ENCODE peak calls at places on chromosomes 1 and 21, in seven cellular contexts. L is fibroblast of lung; N is T-helper 17 cell; P is CD8-positive, alpha-beta T cell; T is upper lobe of right lung; M is heart left ventricle; W is colonic mucosa. I is an unnamed sample. For H3K9me3, the result is how much of the 10 kb centered on the place peaks cover.

GRCh38 chr1:225474986-225475820 is 47.4 kb upstream of the LBR start:
- DNase-seq in L (peak), N (peak), P (peak), T (peak), M (peak), W (peak), I (peak)

GRCh38 chr1:89312572-89312971 is 39.9 kb upstream of the GBP5 start:
- DNase-seq in L (no peak), N (no peak), P (no peak), T (no peak), M (no peak), W (no peak), I (no peak)

GRCh38 chr1:225424562-225425210 is 3.2 kb downstream of the LBR start:
- DNase-seq in L (peak), N (no peak), P (no peak), T (no peak), M (no peak), W (no peak), I (peak)

GRCh38 chr1:207031016-207031415 is 1.5 kb downstream of the C1orf116 start:
- DNase-seq in L (no peak), N (no peak), P (no peak), T (no peak), M (no peak), W (no peak), I (no peak)

GRCh38 chr1:114330451-114330983 is 176.8 kb upstream of the SYT6 start:
- DNase-seq in L (no peak), N (no peak), P (no peak), T (no peak), M (no peak), W (no peak), I (no peak)

GRCh38 chr1:60066001-60066400 is 7.6 kb downstream of the C1orf87 start:
- DNase-seq in L (peak), N (no peak), P (no peak), T (no peak), M (no peak), W (no peak), I (no peak)

GRCh38 chr1:75423616-75424015 is 187.3 kb downstream of the SLC44A5 start:
- DNase-seq in L (no peak), N (no peak), P (no peak), T (no peak), M (no peak), W (no peak), I (no peak)

GRCh38 chr1:5911871-5912271 is 80.4 kb downstream of the NPHP4 start:
- DNase-seq in L (no peak), N (no peak), P (no peak), T (no peak), M (no peak), W (no peak), I (no peak)

GRCh38 chr1:11898831-11899467 is 27.3 kb downstream of the KIAA2013 start:
- DNase-seq in L (no peak), N (no peak), P (no peak), T (no peak), M (no peak), W (no peak), I (peak)

GRCh38 chr1:201535778-201536245 is 3.1 kb upstream of the NAV1 start:
- DNase-seq in L (no peak), N (no peak), P (no peak), T (no peak), M (peak), W (no peak), I (no peak)

GRCh38 chr1:204327359-204327758 is 32.4 kb downstream of the PLEKHA6 start:
- DNase-seq in L (no peak), N (no peak), P (no peak), T (no peak), M (no peak), W (no peak), I (no peak)

GRCh38 chr1:201506573-201507567 is at the start of gene CSRP1:
- DNase-seq in L (peak), N (peak), P (peak), T (peak), M (peak), W (peak), I (peak)

GRCh38 chr1:183884512-183884911 is 79.6 kb downstream of the RGL1 start:
- DNase-seq in L (no peak), N (no peak), P (no peak), T (no peak), M (no peak), W (no peak), I (no peak)

GRCh38 chr21:41695513-41695912 is 71.3 kb downstream of the RIPK4 start:
- DNase-seq in L (no peak), N (no peak), P (no peak), T (no peak), M (no peak), W (no peak), I (no peak)

GRCh38 chr1:107480548-107480947 is 339.7 kb downstream of the NTNG1 start:
- DNase-seq in L (peak), N (no peak), P (no peak), T (no peak), M (no peak), W (no peak), I (no peak)

GRCh38 chr1:184082541-184082940 is 31.0 kb downstream of the TSEN15 start:
- DNase-seq in L (no peak), N (no peak), P (no peak), T (no peak), M (no peak), W (no peak), I (no peak)

GRCh38 chr1:245546875-245547274 is 392.1 kb downstream of the KIF26B start:
- DNase-seq in L (no peak), N (no peak), P (no peak), T (no peak), M (no peak), W (no peak), I (no peak)

GRCh38 chr1:44500181-44501021 is 95.3 kb downstream of the RNF220 start:
- DNase-seq in L (peak), N (no peak), P (no peak), T (no peak), M (no peak), W (no peak), I (no peak)

GRCh38 chr1:218164930-218165686 is 120.0 kb upstream of the RRP15 start:
- DNase-seq in L (peak), N (peak), P (no peak), T (peak), M (peak), W (peak), I (peak)

GRCh38 chr1:63575340-63575826 is 17.8 kb upstream of the PGM1 start:
- DNase-seq in L (no peak), N (no peak), P (no peak), T (no peak), M (no peak), W (no peak), I (no peak)

GRCh38 chr1:152460529-152460899 is 46.5 kb upstream of the CRNN start:
- DNase-seq in L (no peak), N (no peak), P (no peak), T (no peak), M (no peak), W (no peak), I (no peak)

GRCh38 chr1:200805719-200806118 is 67.0 kb downstream of the CAMSAP2 start:
- DNase-seq in L (no peak), N (no peak), P (no peak), T (no peak), M (no peak), W (no peak), I (no peak)

GRCh38 chr1:203017707-203018106 is 8.6 kb upstream of the PPFIA4 start:
- DNase-seq in L (no peak), N (no peak), P (no peak), T (no peak), M (no peak), W (no peak), I (no peak)

GRCh38 chr1:186487163-186487562 is 26.2 kb upstream of the PDC start:
- DNase-seq in L (peak), N (no peak), P (no peak), T (no peak), M (no peak), W (no peak), I (peak)

GRCh38 chr1:116020668-116021272 is 44.5 kb downstream of the SLC22A15 start:
- DNase-seq in L (peak), N (no peak), P (no peak), T (no peak), M (peak), W (peak), I (peak)

GRCh38 chr1:94580367-94581115 is 39.0 kb upstream of the F3 start:
- DNase-seq in L (peak), N (no peak), P (no peak), T (no peak), M (no peak), W (no peak), I (no peak)

GRCh38 chr1:97538113-97538512 is 382.7 kb downstream of the DPYD start:
- DNase-seq in L (no peak), N (no peak), P (no peak), T (no peak), M (no peak), W (no peak), I (no peak)

GRCh38 chr1:40922969-40923368 is 56.5 kb upstream of the CTPS1 start:
- DNase-seq in L (no peak), N (no peak), P (no peak), T (peak), M (no peak), W (no peak), I (no peak)

GRCh38 chr1:13585599-13585965 is 1.9 kb downstream of the PDPN start:
- DNase-seq in L (no peak), N (no peak), P (no peak), T (no peak), M (no peak), W (no peak), I (no peak)

GRCh38 chr1:199297901-199298300 is 659.1 kb downstream of the PTPRC start:
- DNase-seq in L (peak), N (no peak), P (no peak), T (no peak), M (no peak), W (no peak), I (no peak)

GRCh38 chr1:53361541-53361961 is 33.7 kb upstream of the LRP8 start:
- DNase-seq in L (no peak), N (no peak), P (no peak), T (peak), M (no peak), W (no peak), I (no peak)

GRCh38 chr21:46117586-46118304 is 19.8 kb downstream of the COL6A2 start:
- DNase-seq in L (no peak), N (no peak), P (no peak), T (peak), M (peak), W (no peak), I (peak)

GRCh38 chr1:70278710-70279109 is 57.5 kb downstream of the SRSF11 start:
- DNase-seq in L (no peak), N (no peak), P (no peak), T (no peak), M (no peak), W (peak), I (no peak)

GRCh38 chr1:84998642-84999280 is 1.8 kb upstream of the MCOLN2 start:
- DNase-seq in L (peak), N (no peak), P (peak), T (no peak), M (no peak), W (no peak), I (no peak)

GRCh38 chr21:46329796-46330195 is 5.8 kb downstream of the PCNT start:
- DNase-seq in L (no peak), N (no peak), P (no peak), T (no peak), M (no peak), W (no peak), I (no peak)

GRCh38 chr1:4315202-4315601 is 339.2 kb upstream of the AJAP1 start:
- DNase-seq in L (no peak), N (no peak), P (no peak), T (no peak), M (no peak), W (no peak), I (no peak)

GRCh38 chr1:4312024-4312423 is 342.4 kb upstream of the AJAP1 start:
- DNase-seq in L (no peak), N (no peak), P (no peak), T (no peak), M (no peak), W (no peak), I (no peak)

GRCh38 chr1:4318720-4319119 is 335.7 kb upstream of the AJAP1 start:
- DNase-seq in L (no peak), N (no peak), P (no peak), T (no peak), M (no peak), W (no peak), I (no peak)

GRCh38 chr1:4317207-4317606 is 337.2 kb upstream of the AJAP1 start:
- DNase-seq in L (no peak), N (no peak), P (no peak), T (no peak), M (no peak), W (no peak), I (no peak)
- H3K9me3 ChIP-seq in L (under half), N (under half), P (under half), T (under half), M (under half), W (under half), I (under half)

GRCh38 chr1:2914702-2915101 is 106.6 kb upstream of the ACTRT2 start:
- DNase-seq in L (no peak), N (no peak), P (no peak), T (no peak), M (no peak), W (no peak), I (no peak)
- H3K9me3 ChIP-seq in L (under half), N (under half), P (under half), T (under half), M (under half), W (under half), I (under half)

DNA sequence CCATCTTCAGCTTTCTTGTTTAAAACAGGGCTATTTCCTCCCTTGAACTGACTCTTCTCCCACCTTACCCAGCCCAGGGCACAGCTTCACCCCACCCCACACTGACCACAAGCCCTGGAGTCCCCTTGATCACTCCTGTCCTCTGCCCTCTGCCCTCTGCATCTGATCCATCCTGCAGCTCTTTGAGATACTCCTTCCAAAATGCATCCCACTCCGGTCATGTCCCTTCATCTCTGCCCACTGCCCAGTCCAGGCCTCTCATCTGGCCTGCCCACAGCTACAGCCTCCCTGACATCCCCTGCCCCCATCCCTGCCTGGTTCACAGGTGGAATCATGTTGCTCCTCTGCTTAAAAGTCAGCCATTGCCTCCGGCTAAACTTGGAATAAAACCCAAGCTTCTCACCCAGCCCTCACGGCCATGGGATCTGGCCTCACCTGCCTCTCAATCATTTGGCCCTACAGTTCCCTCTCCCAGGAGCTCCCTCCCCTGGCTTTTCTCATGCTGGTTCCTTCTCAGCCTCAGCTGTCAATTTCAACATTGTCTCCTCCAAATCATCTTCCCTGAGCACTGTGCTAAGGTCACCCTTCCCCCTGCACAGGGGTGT is 202.0 kb downstream of the MATN1 start:
- DNase-seq in L (no peak), N (no peak), P (no peak), T (no peak), M (no peak), W (no peak), I (no peak)
- H3K9me3 ChIP-seq in L (under half), N (under half), P (under half), T (under half), M (under half), W (under half), I (under half)

GRCh38 chr21:26453258-26453657 is 119.8 kb downstream of the CYYR1 start:
- DNase-seq in L (no peak), N (no peak), P (no peak), T (no peak), M (no peak), W (no peak), I (no peak)

GRCh38 chr21:26460621-26461020 is 112.5 kb downstream of the CYYR1 start:
- DNase-seq in L (no peak), N (no peak), P (no peak), T (no peak), M (no peak), W (no peak), I (no peak)

GRCh38 chr21:26461500-26461899 is 111.6 kb downstream of the CYYR1 start:
- DNase-seq in L (no peak), N (no peak), P (no peak), T (no peak), M (no peak), W (no peak), I (no peak)

GRCh38 chr21:26457817-26458216 is 115.3 kb downstream of the CYYR1 start:
- DNase-seq in L (no peak), N (no peak), P (no peak), T (no peak), M (no peak), W (no peak), I (no peak)
- H3K9me3 ChIP-seq in L (under half), N (under half), P (under half), T (under half), M (under half), W (under half), I (under half)

DNA sequence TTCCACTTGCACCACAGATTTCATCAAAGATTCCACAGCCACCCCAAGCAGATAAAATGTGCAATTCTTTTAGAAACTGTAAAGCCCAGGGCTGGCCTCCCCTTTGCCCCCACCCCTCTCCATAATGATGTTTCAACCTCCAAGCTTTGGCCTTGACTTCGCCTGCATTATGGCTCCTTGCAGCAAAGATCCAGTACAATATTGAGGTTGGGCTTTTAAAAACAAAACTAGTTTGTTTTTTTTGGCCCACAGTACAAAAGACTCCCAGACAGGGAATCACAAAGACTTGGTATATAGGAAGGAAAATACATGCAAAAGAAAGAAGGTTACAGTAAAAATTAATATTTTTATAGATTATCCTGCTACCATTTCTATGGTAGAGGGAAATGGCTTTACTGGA is 356.5 kb upstream of the PTBP2 start:
- DNase-seq in L (peak), N (no peak), P (no peak), T (no peak), M (no peak), W (no peak), I (peak)
- H3K9me3 ChIP-seq in L (under half), N (under half), P (under half), T (under half), M (under half), W (under half), I (under half)

DNA sequence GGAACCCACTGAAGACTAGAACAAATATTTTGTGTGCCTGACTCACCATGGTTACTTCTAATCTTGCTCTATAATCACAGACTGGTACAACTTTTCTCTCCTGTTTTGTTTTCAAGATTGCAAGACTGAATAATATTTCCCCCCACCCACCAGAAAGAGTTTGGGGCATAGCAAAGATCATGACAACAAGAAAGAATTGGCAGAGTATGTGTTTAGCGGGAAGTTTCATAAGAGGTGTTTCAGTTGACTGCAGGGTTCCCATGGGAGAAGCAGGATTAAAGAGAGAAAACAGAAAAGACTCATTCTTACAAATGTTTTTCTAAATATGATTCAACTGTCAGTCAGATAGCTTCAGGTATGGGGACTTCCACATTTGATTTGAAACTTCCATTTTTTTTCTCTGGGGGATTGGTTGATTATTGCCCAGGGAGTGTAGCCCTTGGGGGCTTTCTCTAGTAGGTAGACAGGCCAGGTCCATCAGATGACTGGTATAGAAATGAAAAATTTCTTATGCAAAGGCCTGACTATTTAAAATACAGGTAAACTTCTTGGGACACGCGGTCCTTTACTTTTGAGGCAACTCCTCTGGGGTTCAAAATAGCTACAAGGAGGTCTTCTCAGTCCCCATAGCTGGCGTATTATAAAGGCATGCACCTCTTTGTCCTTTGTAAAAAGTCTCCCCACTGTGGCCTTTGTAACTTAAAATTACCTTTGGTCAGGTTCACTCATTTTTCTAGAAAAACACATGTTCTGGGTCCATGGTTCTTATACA is 13.9 kb downstream of the OR14I1 start:
- DNase-seq in L (no peak), N (no peak), P (no peak), T (no peak), M (no peak), W (no peak), I (no peak)
- H3K9me3 ChIP-seq in L (under half), N (under half), P (under half), T (under half), M (under half), W (under half), I (under half)

DNA sequence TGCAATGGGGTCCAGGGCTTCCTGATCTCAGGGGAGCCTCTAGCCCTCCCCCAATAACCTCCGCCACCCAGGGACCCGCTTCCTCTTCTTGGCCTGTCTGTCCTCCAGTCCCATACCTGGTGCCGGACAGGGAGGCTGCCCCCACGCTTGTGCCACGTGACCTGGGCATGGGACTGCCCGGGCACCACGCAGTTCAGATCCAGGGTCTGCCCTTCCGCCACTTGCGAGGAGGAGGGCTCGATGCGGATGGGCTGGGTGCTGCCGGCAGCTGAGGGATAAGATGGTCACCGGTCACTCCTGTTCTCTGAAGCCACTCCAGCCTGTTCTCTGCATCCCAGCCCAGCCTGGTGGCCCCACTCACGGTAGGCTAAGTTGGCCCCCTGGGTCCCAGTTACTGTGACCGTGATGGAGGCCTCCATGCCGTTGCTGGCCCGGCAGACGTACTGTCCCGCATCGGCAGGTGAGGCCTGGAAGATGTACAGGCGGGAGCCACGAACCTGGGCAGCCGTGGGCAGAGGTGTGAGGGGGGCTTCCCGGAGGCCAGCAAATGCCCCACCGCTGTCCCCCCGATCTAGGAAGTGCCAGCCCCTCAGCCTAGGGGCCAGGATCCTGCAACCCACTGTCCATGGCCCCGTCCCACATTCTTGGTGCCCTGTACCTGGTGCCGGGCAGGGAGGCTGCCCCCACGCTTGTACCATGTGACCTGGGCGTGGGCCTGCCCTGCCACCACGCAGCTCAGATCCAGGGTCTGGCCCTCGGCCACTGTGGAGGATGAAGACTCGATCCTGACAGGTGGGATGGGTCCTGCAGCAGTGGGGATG is 39.6 kb downstream of the LDLRAD2 start:
- DNase-seq in L (no peak), N (no peak), P (no peak), T (no peak), M (no peak), W (no peak), I (no peak)
- H3K9me3 ChIP-seq in L (under half), N (under half), P (under half), T (under half), M (under half), W (under half), I (under half)